ENCODE peak calls at places on chromosomes 5 and 9, in four cellular contexts. P is mesenchymal stem cell, S is neuronal stem cell, U is H1. W is an unnamed sample.

GRCh38 chr9:7967851-7968250 is 168.3 kb upstream of the DMAC1 start:
- DNase-seq in U (no peak), P (no peak), S (no peak), W (peak)

GRCh38 chr5:179243333-179243732 is 101.9 kb downstream of the ADAMTS2 start:
- DNase-seq in P (peak), U (no peak), S (no peak), W (peak)

GRCh38 chr9:7560669-7561305 is 238.8 kb downstream of the DMAC1 start:
- DNase-seq in P (no peak), U (no peak), S (no peak), W (no peak)

GRCh38 chr5:39547548-39548154 is 122.9 kb upstream of the DAB2 start:
- DNase-seq in U (no peak), P (peak), S (peak), W (peak)

GRCh38 chr5:159061186-159061796 is 38.4 kb downstream of the EBF1 start:
- DNase-seq in S (peak), P (peak), U (no peak), W (peak)

GRCh38 chr5:168578506-168579205 is 512 bp downstream of the PANK3 start:
- DNase-seq in P (no peak), U (peak), S (no peak), W (peak)

GRCh38 chr5:62938927-62939326 is 360.3 kb downstream of the LRRC70 start:
- DNase-seq in U (no peak), S (no peak), P (peak), W (peak)

GRCh38 chr5:555058-555623 is 30.9 kb upstream of the SLC9A3 start:
- DNase-seq in P (no peak), U (no peak), S (no peak), W (no peak)

GRCh38 chr5:175778951-175779475 is 92.4 kb upstream of the CPLX2 start:
- DNase-seq in S (no peak), U (no peak), P (no peak), W (no peak)

GRCh38 chr9:136640176-136641086 is 22.3 kb upstream of the EGFL7 start:
- DNase-seq in U (no peak), P (no peak), S (no peak), W (no peak)

GRCh38 chr5:156402387-156402921 is 75.5 kb downstream of the SGCD start:
- DNase-seq in P (peak), S (peak), U (no peak), W (no peak)

GRCh38 chr9:114616684-114617520 is 5.8 kb downstream of the TMEM268 start:
- DNase-seq in P (no peak), S (no peak), U (no peak), W (peak)

GRCh38 chr5:60842859-60843692 is 993 bp downstream of the ELOVL7 start:
- DNase-seq in P (peak), S (peak), U (peak), W (no peak)

GRCh38 chr9:116002624-116003023 is 151.0 kb upstream of the PAPPA start:
- DNase-seq in P (no peak), U (no peak), S (no peak), W (no peak)

GRCh38 chr9:98501776-98502175 is 207.0 kb downstream of the GABBR2 start:
- DNase-seq in S (no peak), U (peak), P (no peak), W (peak)

GRCh38 chr9:81619353-81620008 is 69.9 kb downstream of the TLE1 start:
- DNase-seq in S (no peak), P (peak), U (no peak), W (no peak)

GRCh38 chr5:167952278-167952990 is 339.0 kb upstream of the WWC1 start:
- DNase-seq in U (no peak), S (no peak), P (no peak), W (no peak)

GRCh38 chr9:116547729-116548426 is 139.2 kb upstream of the TRIM32 start:
- DNase-seq in P (no peak), U (no peak), S (no peak), W (no peak)

GRCh38 chr9:107439991-107440456 is 49.5 kb downstream of the KLF4 start:
- DNase-seq in P (peak), U (no peak), S (peak), W (peak)

GRCh38 chr5:6448622-6449464 is at the start of gene UBE2QL1:
- DNase-seq in P (peak), U (peak), S (no peak), W (peak)

GRCh38 chr9:130837002-130837511 is 2.0 kb downstream of the ABL1 start:
- DNase-seq in U (no peak), P (peak), S (no peak), W (no peak)

GRCh38 chr5:126383755-126384154 is 39.5 kb upstream of the GRAMD2B start:
- DNase-seq in S (no peak), P (no peak), U (no peak), W (no peak)

GRCh38 chr5:2166979-2167377 is 284.3 kb upstream of the IRX4 start:
- DNase-seq in U (no peak), S (no peak), P (no peak), W (no peak)

GRCh38 chr5:173232499-173233346 is 2.3 kb downstream of the NKX2-5 start:
- DNase-seq in S (no peak), U (no peak), P (peak), W (no peak)

GRCh38 chr9:80775515-80775914 is 913.8 kb downstream of the TLE1 start:
- DNase-seq in P (peak), S (no peak), U (no peak), W (no peak)

GRCh38 chr9:136754059-136754572 is 3.9 kb downstream of the LCN8 start:
- DNase-seq in S (no peak), P (no peak), U (no peak), W (no peak)

GRCh38 chr9:91426123-91426745 is 2.6 kb upstream of the NFIL3 start:
- DNase-seq in S (no peak), U (no peak), P (peak), W (no peak)

GRCh38 chr5:138282918-138283742 is 8.7 kb upstream of the GFRA3 start:
- DNase-seq in U (no peak), P (peak), S (peak), W (peak)

GRCh38 chr9:134939080-134939733 is 21.5 kb upstream of the FCN1 start:
- DNase-seq in S (no peak), P (no peak), U (no peak), W (no peak)

GRCh38 chr5:115961413-115962238 is 649 bp upstream of the LVRN start:
- DNase-seq in U (peak), S (no peak), P (no peak), W (peak)

GRCh38 chr5:127938746-127939145 is 144.8 kb upstream of the SLC12A2 start:
- DNase-seq in U (no peak), S (no peak), P (no peak), W (no peak)

GRCh38 chr9:5633243-5633642 is 4.3 kb downstream of the RIC1 start:
- DNase-seq in S (no peak), U (no peak), P (no peak), W (peak)

DNA sequence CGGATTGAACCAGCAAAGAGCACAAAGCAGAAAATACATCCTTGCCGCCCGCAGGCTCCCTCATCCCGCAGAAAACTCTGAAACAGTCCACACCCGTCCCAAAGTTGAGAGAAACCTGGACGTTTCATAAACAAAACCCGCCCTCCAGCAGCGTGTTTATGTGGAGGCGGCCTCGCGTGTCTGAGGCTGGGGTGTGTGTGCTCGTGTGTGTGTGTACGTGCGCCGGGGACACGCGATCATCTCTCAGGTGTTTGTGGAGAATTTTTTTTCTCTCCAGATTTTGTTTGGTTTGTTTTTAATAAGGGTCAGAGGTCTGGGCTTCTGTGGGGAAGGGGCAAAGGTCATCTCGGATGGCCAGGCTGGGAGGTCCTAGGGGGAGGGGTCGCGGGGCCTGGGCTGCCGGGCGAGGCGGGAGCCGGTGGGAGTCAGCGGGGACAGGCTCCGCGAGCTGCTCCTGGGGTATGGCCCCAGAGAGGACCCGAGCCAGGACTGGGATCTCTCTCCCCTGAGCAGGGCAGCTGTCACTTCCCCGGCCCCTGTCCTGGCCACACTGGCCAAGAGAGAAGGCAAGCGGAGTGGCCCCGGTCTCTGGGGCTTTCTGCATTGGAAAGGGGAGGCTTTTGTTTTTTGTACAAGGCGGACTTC is 206.4 kb downstream of the C9orf50 start:
- DNase-seq in U (no peak), S (peak), P (peak), W (peak)
- H3K18ac ChIP-seq in U (peak), S (peak), P (peak), W (peak)

GRCh38 chr9:124779368-124780059 is 2.6 kb downstream of the OLFML2A start:
- DNase-seq in U (peak), P (peak), S (no peak), W (no peak)
- H2AK5ac ChIP-seq in U (peak), P (peak), S (no peak), W (peak)

GRCh38 chr5:132325691-132326090 is 31.5 kb downstream of the SLC22A4 start:
- DNase-seq in U (no peak), S (no peak), P (no peak), W (no peak)

GRCh38 chr5:132323202-132323601 is 29.0 kb downstream of the SLC22A4 start:
- DNase-seq in U (no peak), P (no peak), S (no peak), W (no peak)

GRCh38 chr5:132321109-132321721 is 27.0 kb downstream of the SLC22A4 start:
- DNase-seq in P (no peak), U (no peak), S (no peak), W (no peak)

GRCh38 chr5:132319975-132320374 is 25.8 kb downstream of the SLC22A4 start:
- DNase-seq in S (no peak), P (no peak), U (no peak), W (no peak)

GRCh38 chr5:132322266-132322665 is 28.1 kb downstream of the SLC22A4 start:
- DNase-seq in U (peak), P (no peak), S (peak), W (peak)
- H2BK12ac ChIP-seq in U (peak), P (no peak), S (peak), W (no peak)

GRCh38 chr9:18935521-18935920 is 97.5 kb downstream of the SAXO1 start:
- DNase-seq in P (no peak), U (no peak), S (no peak), W (no peak)
- H3K18ac ChIP-seq in P (no peak), U (no peak), S (no peak), W (no peak)

DNA sequence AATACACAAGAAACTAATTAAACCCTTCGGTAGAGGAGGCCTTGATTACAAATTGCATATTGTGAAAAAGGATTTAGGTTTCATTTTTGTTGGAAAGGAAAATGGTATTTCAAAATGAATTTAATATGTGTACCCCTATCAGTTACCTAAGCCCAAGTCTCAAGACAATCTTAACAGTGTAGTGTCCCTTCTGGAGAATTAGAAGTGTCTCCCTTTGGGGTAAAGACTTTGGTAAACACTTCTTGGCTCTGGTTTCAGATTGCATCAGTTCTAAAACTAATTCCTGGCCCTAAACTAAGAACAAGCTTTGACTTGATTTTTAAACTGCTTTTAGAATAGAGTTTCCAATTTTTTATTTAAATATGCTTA is 3.3 kb upstream of the STOM start:
- DNase-seq in P (no peak), S (no peak), U (no peak), W (no peak)
- H2AK5ac ChIP-seq in P (no peak), S (no peak), U (no peak), W (no peak)

DNA sequence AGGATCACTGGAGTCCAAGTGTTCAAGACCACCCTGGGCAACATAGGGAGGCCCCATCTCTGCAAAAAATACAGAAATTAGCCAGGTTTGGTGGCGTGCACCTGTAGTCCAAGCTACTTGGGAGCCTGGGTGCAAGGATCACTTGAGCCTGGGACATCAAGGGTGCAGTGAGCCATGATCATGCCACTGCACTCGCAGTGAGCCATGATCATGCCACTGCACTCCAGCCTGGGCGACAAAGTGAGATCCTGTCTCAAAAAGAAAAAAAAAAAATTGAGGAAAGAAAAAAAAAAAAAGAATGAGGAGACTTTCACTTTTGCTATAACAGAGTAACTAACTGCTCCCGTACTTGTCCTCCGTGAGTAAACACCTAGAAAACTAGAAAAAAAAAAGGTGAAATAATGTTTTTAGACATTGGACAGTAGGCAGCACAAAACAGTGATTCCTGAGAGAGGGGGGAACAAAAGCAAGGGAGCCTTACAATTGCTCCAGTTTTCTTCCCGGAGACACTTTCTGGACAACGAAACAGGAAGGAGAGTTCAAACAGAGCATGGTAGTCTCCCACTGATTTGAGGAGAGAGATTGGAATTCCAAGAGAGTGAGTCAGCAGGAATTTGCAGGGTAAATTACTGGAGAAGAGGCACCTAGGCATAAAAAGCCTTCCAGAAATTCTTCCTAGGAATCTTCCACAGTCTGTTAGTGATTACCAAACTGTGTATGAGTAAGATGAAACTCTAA is 6.9 kb upstream of the ZBTB5 start:
- DNase-seq in S (peak), P (peak), U (no peak), W (peak)
- H2BK12ac ChIP-seq in S (no peak), P (peak), U (peak), W (peak)

GRCh38 chr9:806285-807156 is 35.0 kb upstream of the DMRT1 start:
- DNase-seq in U (no peak), P (peak), S (peak), W (no peak)
- H3K18ac ChIP-seq in U (no peak), P (no peak), S (no peak), W (no peak)

GRCh38 chr5:150140830-150141229 is 14.8 kb downstream of the PDGFRB start:
- DNase-seq in S (no peak), P (peak), U (no peak), W (peak)
- H2AK5ac ChIP-seq in S (peak), P (peak), U (peak), W (peak)

GRCh38 chr5:142701673-142702311 is 15.9 kb upstream of the FGF1 start:
- DNase-seq in U (no peak), P (no peak), S (no peak), W (no peak)

GRCh38 chr5:142700566-142700965 is 14.7 kb upstream of the FGF1 start:
- DNase-seq in P (no peak), S (no peak), U (no peak), W (no peak)

GRCh38 chr5:142698447-142698846 is 12.6 kb upstream of the FGF1 start:
- DNase-seq in P (no peak), U (no peak), S (no peak), W (no peak)

GRCh38 chr5:142699105-142699720 is 13.3 kb upstream of the FGF1 start:
- DNase-seq in U (peak), S (peak), P (peak), W (peak)

DNA sequence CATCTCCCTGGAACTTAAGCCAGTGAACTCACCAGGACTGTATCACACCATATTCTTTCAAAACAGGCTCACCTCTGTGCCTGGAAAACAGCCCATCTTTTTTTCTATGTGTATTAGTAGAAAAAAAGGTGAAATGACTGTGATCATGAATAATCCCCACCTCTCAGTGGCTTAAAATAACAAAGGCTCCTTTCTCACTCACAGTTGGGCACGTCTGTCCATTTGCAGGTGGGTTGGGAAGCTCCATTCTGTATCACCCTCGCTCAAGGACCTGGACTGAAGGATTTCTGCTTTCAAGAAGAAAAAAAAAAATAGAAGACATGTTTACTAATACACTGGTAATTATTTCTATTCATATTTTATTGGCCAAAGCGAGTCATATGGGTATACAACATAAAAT is 17.3 kb upstream of the FGF1 start:
- DNase-seq in S (no peak), U (no peak), P (no peak), W (no peak)
- H2BK12ac ChIP-seq in S (no peak), U (peak), P (no peak), W (no peak)

GRCh38 chr5:154278172-154278571 is 87.6 kb downstream of the GALNT10 start:
- DNase-seq in P (no peak), S (no peak), U (no peak), W (no peak)
- H3K18ac ChIP-seq in P (no peak), S (no peak), U (no peak), W (no peak)

W was measured in trophoblast cell.